ENCODE peak calls at places on chromosome 9, in five cellular contexts. Y is endothelial cell; V is activated T-cell treated with anti-CD3 and anti-CD28 coated beads, Interleukin-2, amount 50 U/mL, for 4 hours; C is heart right ventricle; E is stimulated activated CD8-positive, alpha-beta memory T cell treated with anti-CD3 and anti-CD28 coated beads, Interleukin-2, amount 100 ng/mL, for 1 hour. W is an unnamed sample.

GRCh38 chr9:15717290-15717689 is 164.4 kb downstream of the CCDC171 start:
- DNase-seq in C (no peak), E (no peak), Y (no peak), V (no peak), W (no peak)

GRCh38 chr9:112009656-112010055 is 113.0 kb downstream of the UGCG start:
- DNase-seq in C (no peak), V (no peak), Y (no peak), E (no peak), W (no peak)

GRCh38 chr9:79431019-79431679 is 140.6 kb upstream of the TLE4 start:
- DNase-seq in V (no peak), C (no peak), Y (no peak), E (no peak), W (no peak)

GRCh38 chr9:16230731-16231130 is 639.7 kb downstream of the BNC2 start:
- DNase-seq in V (no peak), C (no peak), Y (no peak), E (no peak), W (no peak)

GRCh38 chr9:91939953-91940352 is 10.1 kb downstream of the ROR2 start:
- DNase-seq in Y (no peak), E (no peak), V (no peak), C (no peak), W (no peak)

GRCh38 chr9:133991211-133991921 is 758 bp downstream of the VAV2 start:
- DNase-seq in V (no peak), Y (peak), E (no peak), C (no peak), W (no peak)

GRCh38 chr9:135925496-135926133 is 18.3 kb upstream of the CAMSAP1 start:
- DNase-seq in E (no peak), C (no peak), Y (no peak), V (peak), W (no peak)

GRCh38 chr9:130692365-130692764 is 1.2 kb upstream of the EXOSC2 start:
- DNase-seq in Y (peak), E (no peak), V (no peak), C (no peak), W (no peak)

GRCh38 chr9:126464694-126465441 is 138.2 kb downstream of the MVB12B start:
- DNase-seq in E (no peak), V (no peak), C (no peak), Y (no peak), W (no peak)

GRCh38 chr9:112421771-112422222 is 41.9 kb downstream of the HSDL2 start:
- DNase-seq in Y (no peak), C (no peak), E (no peak), V (no peak), W (no peak)

GRCh38 chr9:133496901-133497411 is 18.1 kb upstream of the SLC2A6 start:
- DNase-seq in C (no peak), Y (no peak), V (no peak), E (no peak), W (no peak)

GRCh38 chr9:92140074-92140753 is 25.0 kb upstream of the SPTLC1 start:
- DNase-seq in E (peak), Y (peak), C (peak), V (peak), W (peak)

GRCh38 chr9:114906922-114907571 is 23.3 kb downstream of the TNFSF8 start:
- DNase-seq in E (no peak), V (no peak), C (no peak), Y (peak), W (no peak)

GRCh38 chr9:81479573-81479972 is 209.8 kb downstream of the TLE1 start:
- DNase-seq in E (no peak), C (no peak), Y (no peak), V (no peak), W (no peak)

GRCh38 chr9:79224672-79225433 is 346.9 kb upstream of the TLE4 start:
- DNase-seq in C (no peak), Y (no peak), V (no peak), E (no peak), W (no peak)

GRCh38 chr9:114989600-114990410 is 59.4 kb upstream of the TNFSF8 start:
- DNase-seq in E (no peak), V (peak), C (no peak), Y (no peak), W (no peak)

GRCh38 chr9:113536483-113537226 is 73.1 kb downstream of the RGS3 start:
- DNase-seq in C (peak), V (no peak), E (no peak), Y (no peak), W (no peak)

GRCh38 chr9:72322259-72322658 is 42.7 kb downstream of the ZFAND5 start:
- DNase-seq in C (no peak), E (no peak), Y (no peak), V (no peak), W (no peak)

GRCh38 chr9:109238125-109238524 is 71.1 kb upstream of the FRRS1L start:
- DNase-seq in Y (no peak), E (no peak), V (no peak), C (no peak), W (no peak)

GRCh38 chr9:98867434-98868168 is 60.1 kb downstream of the GALNT12 start:
- DNase-seq in C (peak), V (no peak), Y (no peak), E (no peak), W (no peak)

GRCh38 chr9:87824216-87824875 is 58.3 kb upstream of the SPATA31E1 start:
- DNase-seq in E (no peak), V (no peak), Y (no peak), C (no peak), W (no peak)

GRCh38 chr9:126721531-126722098 is 83.2 kb upstream of the ZBTB43 start:
- DNase-seq in Y (no peak), E (no peak), V (no peak), C (no peak), W (no peak)

GRCh38 chr9:89844075-89844474 is 239.3 kb downstream of the GADD45G start:
- DNase-seq in V (no peak), E (no peak), C (no peak), Y (no peak), W (no peak)

GRCh38 chr9:132997591-132997990 is 19.1 kb downstream of the GFI1B start:
- DNase-seq in V (no peak), E (no peak), C (no peak), Y (no peak), W (no peak)

GRCh38 chr9:124266139-124266825 is 8.5 kb downstream of the NEK6 start:
- DNase-seq in E (no peak), Y (no peak), C (no peak), V (no peak), W (no peak)

GRCh38 chr9:124388275-124389048 is 26.8 kb downstream of the PSMB7 start:
- DNase-seq in V (no peak), C (no peak), Y (no peak), E (no peak), W (no peak)

GRCh38 chr9:90914868-90915483 is 113.4 kb downstream of the SYK start:
- DNase-seq in V (peak), C (peak), E (peak), Y (peak), W (peak)

GRCh38 chr9:81534138-81534865 is 155.0 kb downstream of the TLE1 start:
- DNase-seq in Y (no peak), E (no peak), C (no peak), V (no peak), W (no peak)

GRCh38 chr9:100590481-100590880 is 12.6 kb downstream of the CAVIN4 start:
- DNase-seq in E (no peak), C (no peak), Y (no peak), V (no peak), W (no peak)

GRCh38 chr9:38042626-38043359 is 26.2 kb downstream of the SHB start:
- DNase-seq in E (no peak), Y (no peak), C (no peak), V (no peak), W (no peak)

GRCh38 chr9:93084471-93084881 is 11.5 kb upstream of the CARD19 start:
- DNase-seq in E (no peak), V (no peak), C (no peak), Y (no peak), W (no peak)

W was measured in activated T-helper 1 cell treated with anti-CD3 and anti-CD28 coated beads, Interleukin-2, amount 50 U/mL, for 16 hours.